ENCODE peak calls at places on chromosomes 2 and 18, in six cellular contexts. N is GM19239, Y is NCI-H2029, X is mucosa of gallbladder, J is hepatic stellate cell, U is left ventricle myocardium inferior. S is an unnamed sample.

GRCh38 chr2:222568866-222569265 is 87.0 kb downstream of the FARSB start:
- DNase-seq in N (no peak), U (peak; percentile 34), X (no peak), Y (peak; percentile 86), J (no peak), S (no peak)

GRCh38 chr2:13581471-13581870 is 864.7 kb downstream of the TRIB2 start:
- DNase-seq in X (no peak), Y (no peak), U (no peak), J (no peak), N (no peak), S (no peak)

GRCh38 chr2:28621172-28622100 is 125.6 kb downstream of the PLB1 start:
- DNase-seq in X (peak; percentile 95), J (peak; percentile 95), Y (peak; percentile 73), U (no peak), N (no peak), S (peak; percentile 97)

GRCh38 chr2:69789762-69790600 is 39.5 kb upstream of the GMCL1 start:
- DNase-seq in U (no peak), Y (no peak), X (no peak), J (no peak), N (no peak), S (no peak)

GRCh38 chr2:38039111-38039510 is 36.8 kb downstream of the CYP1B1 start:
- DNase-seq in N (no peak), Y (no peak), J (no peak), X (no peak), U (no peak), S (no peak)

GRCh38 chr2:126187665-126188064 is 468.3 kb upstream of the GYPC start:
- DNase-seq in N (no peak), X (no peak), J (peak; percentile 9), Y (no peak), U (no peak), S (no peak)

GRCh38 chr2:62587616-62588015 is 81.6 kb upstream of the TMEM17 start:
- DNase-seq in N (no peak), Y (no peak), J (no peak), X (no peak), U (no peak), S (no peak)

GRCh38 chr2:192051533-192051932 is 143.2 kb downstream of the TMEFF2 start:
- DNase-seq in X (no peak), Y (no peak), J (no peak), N (no peak), U (no peak), S (no peak)

GRCh38 chr2:197576631-197577030 is 60.8 kb downstream of the MOB4 start:
- DNase-seq in Y (no peak), J (no peak), X (no peak), N (no peak), U (no peak), S (peak; percentile 63)

GRCh38 chr2:230472619-230473018 is 56.6 kb downstream of the SP100 start:
- DNase-seq in U (no peak), Y (no peak), J (no peak), X (no peak), N (no peak), S (no peak)

GRCh38 chr18:63185979-63186378 is 133.6 kb downstream of the BCL2 start:
- DNase-seq in J (no peak), Y (no peak), N (no peak), U (no peak), X (no peak), S (no peak)

S was measured in tibial artery.